ENCODE peak calls at places on chromosome 2, in four cellular contexts. Q, U, R and S are unnamed samples.

GRCh38 chr2:240458900-240459391 is 23.5 kb downstream of the GPC1 start:
- DNase-seq in Q (no peak), U (no peak), R (no peak), S (no peak)

GRCh38 chr2:72367530-72368225 is 220.0 kb upstream of the CYP26B1 start:
- DNase-seq in Q (no peak), U (no peak), R (no peak), S (peak)

GRCh38 chr2:45889053-45889452 is 237.6 kb downstream of the PRKCE start:
- DNase-seq in Q (peak), U (peak), R (no peak), S (no peak)

GRCh38 chr2:174764281-174765063 is at the start of gene CHRNA1:
- DNase-seq in Q (no peak), U (no peak), R (no peak), S (no peak)

GRCh38 chr2:50223643-50224042 is 808.3 kb downstream of the NRXN1 start:
- DNase-seq in Q (no peak), U (no peak), R (no peak), S (no peak)

GRCh38 chr2:129780316-129781282 is 198.9 kb upstream of the RAB6C start:
- DNase-seq in Q (no peak), U (no peak), R (no peak), S (no peak)

GRCh38 chr2:185388226-185388625 is 350.4 kb upstream of the FSIP2 start:
- DNase-seq in Q (no peak), U (no peak), R (no peak), S (no peak)

GRCh38 chr2:109217362-109218086 is 88.5 kb downstream of the SH3RF3 start:
- DNase-seq in Q (no peak), U (no peak), R (no peak), S (no peak)

GRCh38 chr2:230155359-230155758 is 64.4 kb downstream of the SP110 start:
- DNase-seq in Q (no peak), U (no peak), R (no peak), S (no peak)

GRCh38 chr2:99971326-99971965 is 170.9 kb downstream of the AFF3 start:
- DNase-seq in Q (no peak), U (no peak), R (no peak), S (no peak)

GRCh38 chr2:14550658-14551057 is 81.9 kb upstream of the LRATD1 start:
- DNase-seq in Q (no peak), U (no peak), R (no peak), S (no peak)

GRCh38 chr2:76861708-76862107 is 660.5 kb downstream of the LRRTM4 start:
- DNase-seq in Q (peak), U (no peak), R (no peak), S (no peak)

GRCh38 chr2:222993920-222994650 is 57.9 kb upstream of the KCNE4 start:
- DNase-seq in Q (no peak), U (no peak), R (peak), S (no peak)

GRCh38 chr2:21454839-21455238 is 331.1 kb downstream of the TDRD15 start:
- DNase-seq in Q (no peak), U (no peak), R (no peak), S (no peak)

GRCh38 chr2:7377861-7378569 is 460.8 kb downstream of the RNF144A start:
- DNase-seq in Q (no peak), U (no peak), R (peak), S (peak)

GRCh38 chr2:202237787-202238233 is 587 bp downstream of the SUMO1 start:
- DNase-seq in Q (no peak), U (peak), R (peak), S (peak)

GRCh38 chr2:105156166-105156565 is 85.4 kb upstream of the GPR45 start:
- DNase-seq in Q (no peak), U (no peak), R (no peak), S (no peak)

GRCh38 chr2:104758199-104758620 is 95.7 kb upstream of the POU3F3 start:
- DNase-seq in Q (no peak), U (no peak), R (no peak), S (no peak)

GRCh38 chr2:3535794-3536681 is 16.7 kb upstream of the ADI1 start:
- DNase-seq in Q (no peak), U (peak), R (peak), S (peak)

GRCh38 chr2:151979694-151980093 is 119.2 kb downstream of the CACNB4 start:
- DNase-seq in Q (no peak), U (no peak), R (no peak), S (no peak)

GRCh38 chr2:85523906-85524566 is 14.9 kb upstream of the MAT2A start:
- DNase-seq in Q (no peak), U (no peak), R (peak), S (no peak)

GRCh38 chr2:238627899-238628298 is 201.2 kb downstream of the ASB1 start:
- DNase-seq in Q (no peak), U (no peak), R (no peak), S (no peak)

GRCh38 chr2:25072606-25073005 is 30.7 kb downstream of the EFR3B start:
- DNase-seq in Q (no peak), U (no peak), R (no peak), S (no peak)

GRCh38 chr2:206045251-206045650 is 40.7 kb downstream of the INO80D start:
- DNase-seq in Q (no peak), U (no peak), R (no peak), S (no peak)

GRCh38 chr2:41906325-41906700 is 141.5 kb upstream of the PKDCC start:
- DNase-seq in Q (no peak), U (no peak), R (no peak), S (no peak)

GRCh38 chr2:238974061-238974460 is 126.2 kb downstream of the TWIST2 start:
- DNase-seq in Q (no peak), U (no peak), R (no peak), S (no peak)

GRCh38 chr2:6556755-6557154 is 309.0 kb downstream of the CMPK2 start:
- DNase-seq in Q (no peak), U (no peak), R (no peak), S (no peak)

GRCh38 chr2:240213226-240213475 is 72.7 kb upstream of the OTOS start:
- DNase-seq in Q (no peak), U (no peak), R (no peak), S (no peak)

GRCh38 chr2:158509928-158510797 is 53.4 kb downstream of the PKP4 start:
- DNase-seq in Q (no peak), U (peak), R (no peak), S (no peak)

GRCh38 chr2:160493227-160494028 is at the start of gene RBMS1:
- DNase-seq in Q (no peak), U (no peak), R (peak), S (peak)

GRCh38 chr2:174595904-174596397 is 1.7 kb downstream of the WIPF1 start:
- DNase-seq in Q (no peak), U (no peak), R (no peak), S (no peak)

GRCh38 chr2:28274911-28275685 is 117.6 kb upstream of the FOSL2 start:
- DNase-seq in Q (no peak), U (peak), R (no peak), S (peak)

GRCh38 chr2:10709290-10709939 is 12.0 kb upstream of the ATP6V1C2 start:
- DNase-seq in Q (no peak), U (peak), R (peak), S (peak)

DNA sequence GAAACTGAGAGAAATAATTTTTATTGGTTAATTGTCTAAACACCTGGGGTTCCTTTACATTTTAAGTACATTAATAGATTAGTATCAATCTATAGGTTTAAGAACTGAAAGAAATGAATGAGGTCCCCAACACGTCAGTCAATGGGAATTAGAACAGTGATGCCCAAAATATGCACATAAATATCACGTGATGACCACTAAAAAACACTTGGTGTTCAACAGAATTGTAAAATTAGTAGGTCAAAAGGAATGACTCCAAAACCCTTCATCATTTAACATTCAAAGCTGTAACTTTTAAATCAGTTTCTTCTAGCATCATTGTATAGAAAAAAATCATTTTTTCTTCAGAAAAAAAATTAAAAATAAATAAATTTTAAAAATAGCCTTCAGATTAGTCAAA is 140.9 kb downstream of the SLC8A1 start:
- DNase-seq in Q (no peak), U (no peak), R (no peak), S (no peak)
- TF ChIP-seq SMC3 in Q (no peak), U (no peak), R (no peak), S (no peak)

GRCh38 chr2:23531881-23532280 is 146.9 kb downstream of the KLHL29 start:
- DNase-seq in Q (no peak), U (no peak), R (no peak), S (no peak)

GRCh38 chr2:23530121-23530908 is 145.3 kb downstream of the KLHL29 start:
- DNase-seq in Q (no peak), U (no peak), R (no peak), S (no peak)

GRCh38 chr2:23531280-23531679 is 146.3 kb downstream of the KLHL29 start:
- DNase-seq in Q (no peak), U (no peak), R (no peak), S (no peak)

GRCh38 chr2:23529659-23530058 is 144.7 kb downstream of the KLHL29 start:
- DNase-seq in Q (no peak), U (no peak), R (no peak), S (no peak)

DNA sequence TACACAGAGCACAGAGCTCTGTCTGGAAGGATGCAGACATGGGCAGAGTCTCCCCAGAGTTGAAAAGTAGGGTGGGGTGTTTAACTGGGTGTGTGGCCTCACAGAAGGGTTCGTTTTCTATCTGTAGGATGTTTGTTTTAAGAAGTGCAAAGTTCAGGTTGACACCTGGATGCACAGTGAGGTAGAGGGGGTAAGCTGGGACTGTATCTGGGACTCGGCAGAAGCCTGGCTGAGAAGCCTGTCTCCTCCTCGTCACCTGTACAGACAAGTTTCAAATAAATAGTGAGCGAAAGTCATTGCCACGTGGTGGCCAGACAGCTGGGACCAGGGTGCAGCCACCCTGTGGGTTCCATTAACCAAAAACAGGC is 145.9 kb downstream of the KLHL29 start:
- DNase-seq in Q (no peak), U (no peak), R (no peak), S (no peak)
- TF ChIP-seq SMC3 in Q (no peak), U (no peak), R (no peak), S (no peak)

GRCh38 chr2:46951290-46952064 is 35.9 kb upstream of the MCFD2 start:
- DNase-seq in Q (no peak), U (no peak), R (no peak), S (no peak)
- TF ChIP-seq SMC3 in Q (no peak), U (no peak), R (no peak), S (no peak)

DNA sequence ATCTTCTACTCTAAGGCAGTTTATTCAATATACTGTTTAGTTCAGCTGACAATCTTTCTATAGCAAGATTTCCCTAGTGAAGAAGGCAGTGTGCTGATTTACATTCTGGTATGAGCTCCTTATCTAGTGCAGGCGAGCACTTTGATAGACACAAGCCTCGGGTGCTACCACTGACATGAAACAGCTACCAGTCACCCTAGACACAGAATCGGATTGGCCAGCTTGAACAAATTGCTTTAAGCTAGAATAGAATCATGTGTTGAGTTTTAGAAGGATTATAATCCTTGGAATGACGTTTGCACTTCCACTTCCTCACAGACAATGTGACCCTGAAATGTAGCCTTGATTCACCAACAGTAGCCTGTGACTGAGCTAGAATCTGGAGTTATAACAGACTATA is 394.0 kb downstream of the EPHA4 start:
- DNase-seq in Q (no peak), U (no peak), R (no peak), S (no peak)
- TF ChIP-seq SMC3 in Q (no peak), U (no peak), R (no peak), S (no peak)